ENCODE peak calls at places on chromosomes 7 and 10, in five cellular contexts. P, S, C, T and N are unnamed samples.

GRCh38 chr10:102795453-102796406 is 41.5 kb downstream of the CYP17A1 start:
- DNase-seq in T (no peak), P (no peak), S (no peak), C (no peak), N (no peak)

GRCh38 chr10:92822964-92823363 is 25.4 kb upstream of the EXOC6 start:
- DNase-seq in P (peak), T (no peak), C (no peak), S (peak), N (no peak)

GRCh38 chr10:129725482-129725881 is 238.6 kb downstream of the EBF3 start:
- DNase-seq in S (no peak), P (no peak), C (no peak), T (no peak), N (no peak)

GRCh38 chr10:71473671-71474599 is 77.2 kb downstream of the CDH23 start:
- DNase-seq in S (no peak), P (no peak), C (no peak), T (no peak), N (no peak)

GRCh38 chr10:121337356-121337936 is 260.8 kb downstream of the FGFR2 start:
- DNase-seq in P (no peak), T (no peak), S (no peak), C (no peak), N (no peak)

GRCh38 chr7:68411742-68412141 is 1186.5 kb upstream of the AUTS2 start:
- DNase-seq in C (no peak), S (no peak), T (no peak), P (no peak), N (no peak)

GRCh38 chr7:101586078-101586941 is 42.8 kb downstream of the MYL10 start:
- DNase-seq in P (no peak), S (no peak), C (peak), T (no peak), N (no peak)

GRCh38 chr7:34165927-34166550 is 260.7 kb downstream of the BMPER start:
- DNase-seq in T (no peak), S (peak), C (no peak), P (peak), N (peak)

GRCh38 chr10:16867556-16867955 is 50.3 kb upstream of the RSU1 start:
- DNase-seq in P (peak), S (peak), C (no peak), T (no peak), N (peak)

GRCh38 chr7:128221929-128222403 is 19.1 kb upstream of the LEP start:
- DNase-seq in S (peak), P (peak), T (no peak), C (no peak), N (peak)

GRCh38 chr7:37211097-37211496 is 237.6 kb downstream of the ELMO1 start:
- DNase-seq in P (peak), S (peak), C (no peak), T (no peak), N (peak)

GRCh38 chr7:54469740-54470139 is 72.4 kb upstream of the VSTM2A start:
- DNase-seq in P (no peak), S (no peak), T (no peak), C (no peak), N (no peak)

GRCh38 chr7:75971961-75972763 is 22.2 kb downstream of the TMEM120A start:
- DNase-seq in S (no peak), C (peak), T (peak), P (peak), N (peak)

GRCh38 chr10:24851595-24851994 is 100.8 kb downstream of the PRTFDC1 start:
- DNase-seq in P (peak), T (peak), S (peak), C (no peak), N (no peak)

GRCh38 chr7:91355680-91356435 is 91.6 kb downstream of the FZD1 start:
- DNase-seq in T (no peak), P (no peak), C (peak), S (no peak), N (no peak)

GRCh38 chr10:83357004-83357403 is 782.3 kb upstream of the GHITM start:
- DNase-seq in P (no peak), C (no peak), S (no peak), T (no peak), N (no peak)

GRCh38 chr7:7489546-7489945 is 46.1 kb downstream of the COL28A1 start:
- DNase-seq in T (no peak), P (no peak), C (no peak), S (no peak), N (no peak)

GRCh38 chr7:155210386-155210785 is 87.3 kb upstream of the INSIG1 start:
- DNase-seq in C (no peak), T (no peak), S (no peak), P (no peak), N (no peak)

GRCh38 chr10:14673189-14673947 is 101.3 kb downstream of the FAM107B start:
- DNase-seq in P (peak), T (no peak), S (peak), C (no peak), N (peak)

GRCh38 chr7:140249036-140249806 is 72.4 kb upstream of the KDM7A start:
- DNase-seq in S (no peak), P (no peak), C (no peak), T (no peak), N (no peak)

GRCh38 chr7:38542156-38542555 is 89.0 kb downstream of the AMPH start:
- DNase-seq in C (no peak), P (no peak), T (no peak), S (peak), N (peak)

GRCh38 chr7:100897111-100897608 is 1.5 kb upstream of the ACHE start:
- DNase-seq in P (no peak), S (no peak), T (no peak), C (peak), N (no peak)

GRCh38 chr7:35729966-35730345 is 35.0 kb upstream of the HERPUD2 start:
- DNase-seq in S (no peak), C (no peak), P (no peak), T (no peak), N (no peak)

GRCh38 chr10:30454744-30455498 is 20.9 kb downstream of the MAP3K8 start:
- DNase-seq in S (peak), P (peak), C (no peak), T (no peak), N (peak)

GRCh38 chr7:67484244-67484751 is 487.7 kb downstream of the TYW1 start:
- DNase-seq in P (peak), C (peak), S (peak), T (no peak), N (peak)

GRCh38 chr7:40469481-40469880 is 334.7 kb downstream of the SUGCT start:
- DNase-seq in C (no peak), T (no peak), S (peak), P (peak), N (peak)

GRCh38 chr10:122648599-122649428 is 50.8 kb downstream of the C10orf120 start:
- DNase-seq in S (peak), P (peak), C (peak), T (peak), N (peak)

GRCh38 chr7:26686448-26686981 is 177.9 kb downstream of the SKAP2 start:
- DNase-seq in P (peak), T (peak), S (peak), C (peak), N (peak)

GRCh38 chr10:31896972-31897384 is 31.7 kb downstream of the ARHGAP12 start:
- DNase-seq in T (no peak), P (peak), C (no peak), S (peak), N (peak)

GRCh38 chr7:149773446-149774236 is at the start of gene ZNF467:
- DNase-seq in S (no peak), C (peak), T (peak), P (peak), N (no peak)

GRCh38 chr7:47771301-47771989 is 176.8 kb downstream of the PKD1L1 start:
- DNase-seq in P (peak), C (no peak), T (no peak), S (no peak), N (no peak)

GRCh38 chr10:48289652-48290238 is 15.2 kb upstream of the FRMPD2 start:
- DNase-seq in S (peak), P (peak), T (peak), C (peak), N (peak)

GRCh38 chr7:123724725-123725381 is 23.9 kb downstream of the WASL start:
- DNase-seq in C (no peak), S (no peak), P (no peak), T (no peak), N (no peak)

GRCh38 chr7:4783762-4784351 is 8.4 kb downstream of the AP5Z1 start:
- DNase-seq in T (no peak), C (no peak), P (no peak), S (no peak), N (no peak)

GRCh38 chr10:108439397-108439796 is 1274.9 kb upstream of the SORCS1 start:
- DNase-seq in C (no peak), P (peak), S (no peak), T (no peak), N (peak)

GRCh38 chr10:62093863-62094291 is 174.8 kb downstream of the RTKN2 start:
- DNase-seq in P (peak), S (peak), T (no peak), C (no peak), N (peak)

GRCh38 chr10:47340613-47341170 is 7.5 kb upstream of the RBP3 start:
- DNase-seq in C (peak), S (peak), P (peak), T (no peak), N (peak)

DNA sequence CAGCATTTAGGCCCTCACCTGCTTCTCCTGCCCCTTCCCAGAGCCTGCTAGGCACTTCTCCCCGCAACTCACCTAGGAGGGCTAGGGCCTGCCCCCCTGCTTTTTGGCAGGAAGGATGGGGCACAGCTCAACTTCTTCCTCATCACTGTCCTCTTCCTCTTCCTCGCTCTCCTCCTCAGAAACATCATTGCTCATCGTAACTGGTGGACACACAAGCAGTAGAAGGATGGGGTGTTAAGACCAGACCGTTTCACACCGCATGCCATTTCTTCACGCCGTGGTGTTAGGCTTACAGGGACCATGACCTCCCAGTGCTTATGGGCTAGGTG is 1.6 kb downstream of the NPM3 start:
- DNase-seq in P (no peak), S (no peak), C (no peak), T (no peak), N (no peak)
- H3K4me3 ChIP-seq in P (no peak), S (no peak), C (peak), T (no peak), N (peak)

GRCh38 chr10:84543077-84543476 is 214.7 kb downstream of the CCSER2 start:
- DNase-seq in S (no peak), C (peak), P (no peak), T (no peak), N (no peak)

GRCh38 chr10:84543948-84544347 is 215.6 kb downstream of the CCSER2 start:
- DNase-seq in S (peak), T (no peak), P (no peak), C (peak), N (peak)

GRCh38 chr10:84540617-84541288 is 212.4 kb downstream of the CCSER2 start:
- DNase-seq in P (peak), S (peak), C (peak), T (peak), N (peak)

GRCh38 chr10:84541289-84541637 is 212.9 kb downstream of the CCSER2 start:
- DNase-seq in T (no peak), S (no peak), P (no peak), C (peak), N (no peak)

DNA sequence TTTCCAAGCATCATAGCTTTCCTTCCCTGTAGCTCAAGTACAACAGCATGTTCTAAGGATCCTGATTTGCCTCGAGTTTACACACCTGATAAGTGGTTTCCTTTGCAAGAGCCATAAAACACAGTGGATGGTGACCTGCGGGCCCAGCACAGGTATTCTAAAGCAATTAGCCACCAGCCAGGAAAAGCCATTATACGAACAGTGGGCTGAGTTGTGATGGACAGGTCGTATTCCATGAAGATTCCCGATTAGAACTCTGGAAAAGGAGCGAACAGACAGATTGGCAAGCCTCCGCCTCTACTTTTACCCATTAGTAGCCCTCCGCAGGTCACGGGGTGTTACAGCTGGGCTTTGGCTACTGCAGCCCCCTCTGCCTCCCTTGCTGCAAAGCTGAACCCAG is 214.2 kb downstream of the CCSER2 start:
- DNase-seq in T (no peak), S (no peak), P (no peak), C (no peak), N (no peak)
- TF ChIP-seq CTCF in T (no peak), S (no peak), P (no peak), C (peak), N (no peak)

GRCh38 chr7:77351539-77352004 is 64.6 kb downstream of the GSAP start:
- DNase-seq in S (no peak), C (peak), P (no peak), T (no peak), N (no peak)
- H3K4me3 ChIP-seq in S (no peak), C (no peak), P (no peak), T (no peak), N (no peak)

DNA sequence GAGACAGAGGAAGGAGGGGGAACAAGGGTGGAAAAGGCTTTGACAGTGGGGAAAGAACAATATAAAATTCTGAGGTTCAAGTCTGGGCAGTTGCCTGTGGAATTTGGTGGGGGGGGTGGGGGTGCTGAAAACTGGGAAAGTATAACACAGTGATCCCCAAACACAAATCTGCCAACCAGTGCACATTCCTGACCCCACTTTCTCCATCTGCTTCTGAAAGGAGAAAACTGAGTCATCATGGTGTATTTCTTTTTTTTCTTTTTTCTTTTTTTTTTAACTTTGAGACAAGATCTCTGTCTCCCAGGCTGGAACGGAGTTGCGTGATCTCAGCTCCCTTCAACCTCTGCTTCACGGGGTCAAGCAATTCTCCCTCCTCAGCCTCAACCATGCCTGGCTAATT is 4.4 kb upstream of the ITIH5 start:
- DNase-seq in C (no peak), P (no peak), S (no peak), T (no peak), N (peak)
- TF ChIP-seq CTCF in C (no peak), P (no peak), S (no peak), T (no peak), N (no peak)

GRCh38 chr7:130735273-130735716 is 1.3 kb upstream of the KLF14 start:
- DNase-seq in T (no peak), P (no peak), S (no peak), C (no peak), N (no peak)

GRCh38 chr7:130732980-130733865 is 784 bp downstream of the KLF14 start:
- DNase-seq in C (peak), S (peak), T (peak), P (no peak), N (peak)

GRCh38 chr7:130736298-130736900 is 2.4 kb upstream of the KLF14 start:
- DNase-seq in T (no peak), S (no peak), C (no peak), P (no peak), N (no peak)

GRCh38 chr7:130733866-130734524 is at the start of gene KLF14:
- DNase-seq in C (peak), S (no peak), T (no peak), P (no peak), N (peak)

GRCh38 chr7:130734525-130735272 is 692 bp upstream of the KLF14 start:
- DNase-seq in C (no peak), P (peak), S (peak), T (no peak), N (peak)
- H3K4me3 ChIP-seq in C (peak), P (peak), S (peak), T (peak), N (peak)

GRCh38 chr10:100826983-100827818 is 81.8 kb downstream of the PAX2 start:
- DNase-seq in T (no peak), S (no peak), C (peak), P (no peak), N (no peak)
- TF ChIP-seq CTCF in T (peak), S (no peak), C (peak), P (peak), N (no peak)

DNA sequence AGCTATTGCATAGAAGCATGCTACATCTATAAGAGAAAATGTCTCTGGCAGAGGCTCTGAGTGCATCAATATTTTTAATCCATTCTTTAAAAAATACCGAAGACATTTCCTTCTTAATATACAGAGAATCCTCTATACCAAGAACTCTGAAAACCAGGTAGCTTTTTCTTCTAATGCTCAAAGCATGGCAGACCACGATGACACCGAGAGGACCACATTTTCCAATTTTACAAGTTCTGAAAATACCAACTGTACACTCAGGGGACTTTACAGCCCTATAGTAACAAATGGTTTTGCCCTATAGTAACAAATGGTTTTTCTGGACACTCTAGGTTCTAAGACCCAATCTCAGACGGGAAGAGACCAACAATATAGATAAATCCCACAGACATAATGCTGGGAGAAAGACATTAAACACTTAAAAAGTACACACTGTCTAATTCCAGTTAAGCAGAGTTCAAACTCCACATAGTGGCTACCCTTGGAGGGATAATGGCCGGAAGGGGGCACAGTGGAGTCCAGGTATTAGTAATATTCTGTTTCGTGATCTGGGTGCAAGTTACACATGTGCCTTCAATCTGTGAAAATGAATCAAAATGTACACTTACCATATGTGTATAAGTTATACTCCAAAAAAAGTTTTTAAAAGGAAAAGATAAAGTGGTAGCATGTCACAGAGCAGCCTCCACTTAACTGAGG is 26.2 kb downstream of the CCDC6 start:
- DNase-seq in S (no peak), T (no peak), P (no peak), C (no peak), N (no peak)
- H3K4me3 ChIP-seq in S (no peak), T (no peak), P (no peak), C (no peak), N (no peak)

GRCh38 chr7:19982841-19983835 is 209.7 kb upstream of the TMEM196 start:
- DNase-seq in P (peak), S (peak), T (no peak), C (peak), N (peak)
- TF ChIP-seq CTCF in P (peak), S (peak), T (peak), C (peak), N (peak)

DNA sequence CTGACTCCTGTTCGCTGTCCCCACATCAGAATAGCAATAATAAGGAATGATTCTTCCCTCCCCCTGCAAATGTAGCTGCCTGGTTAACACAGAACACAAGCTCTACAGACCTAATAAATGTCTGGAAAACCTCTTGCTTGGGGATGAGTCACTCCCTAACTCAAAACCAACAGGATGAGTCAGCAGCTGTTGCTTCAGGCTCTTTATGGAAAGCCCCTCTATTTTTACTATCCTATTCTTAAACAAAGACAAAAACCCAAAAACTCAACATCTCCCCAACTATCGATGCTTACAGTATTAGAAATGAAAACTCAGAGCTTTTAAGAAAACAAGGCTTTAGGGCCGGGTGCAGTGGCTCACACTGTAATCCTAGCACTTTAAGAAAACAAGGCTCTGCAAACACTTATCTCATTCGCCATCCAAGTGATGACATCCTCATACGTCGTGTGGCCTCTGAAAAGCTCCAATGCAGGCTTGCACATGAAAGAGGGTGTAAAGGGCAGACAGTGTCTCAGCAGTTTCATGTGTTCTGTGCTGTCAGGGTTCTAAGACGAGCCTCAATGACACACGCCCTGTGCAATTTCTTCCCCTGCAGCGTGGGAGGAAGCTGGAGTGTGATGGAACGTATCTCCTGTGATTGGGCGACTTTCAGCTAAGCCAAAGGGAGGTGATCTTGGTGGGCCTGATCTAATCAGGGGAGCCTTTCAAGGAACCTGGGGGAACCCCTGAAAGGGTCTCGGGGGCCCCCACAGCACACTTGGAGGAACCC is 70.1 kb downstream of the AMZ1 start:
- DNase-seq in T (no peak), S (peak), C (no peak), P (peak), N (peak)
- H3K4me3 ChIP-seq in T (no peak), S (peak), C (no peak), P (peak), N (peak)